ENCODE peak calls at places on chromosome 6, in nine cellular contexts. E, C, J, D, X, A, S, M and F are unnamed samples.
A peak's percentile ranks its signal among the peaks of the same experiment; 100 is the strongest.

GRCh38 chr6:71252960-71253359 is 35.7 kb upstream of the OGFRL1 start:
- DNase-seq in E (no peak), C (no peak), J (no peak), D (peak; percentile 51), X (no peak), A (no peak), S (no peak), M (no peak), F (no peak)

GRCh38 chr6:38188677-38189335 is 369.3 kb downstream of the ZFAND3 start:
- DNase-seq in E (no peak), C (no peak), J (no peak), D (no peak), X (no peak), A (no peak), S (no peak), M (no peak), F (no peak)

GRCh38 chr6:118400098-118400497 is 148.0 kb upstream of the PLN start:
- DNase-seq in E (no peak), C (no peak), J (no peak), D (no peak), X (no peak), A (no peak), S (no peak), M (no peak), F (no peak)

GRCh38 chr6:7196685-7197283 is 89.0 kb downstream of the RREB1 start:
- DNase-seq in E (no peak), C (no peak), J (no peak), D (no peak), X (no peak), A (no peak), S (no peak), M (no peak), F (no peak)

GRCh38 chr6:112330877-112331260 is 16.3 kb upstream of the RFPL4B start:
- DNase-seq in E (no peak), C (no peak), J (no peak), D (no peak), X (no peak), A (peak; percentile 53), S (no peak), M (no peak), F (no peak)

GRCh38 chr6:123030292-123030691 is 34.3 kb downstream of the CLVS2 start:
- DNase-seq in E (no peak), C (no peak), J (no peak), D (peak; percentile 21), X (no peak), A (no peak), S (no peak), M (no peak), F (no peak)

GRCh38 chr6:91088515-91088914 is 501.6 kb upstream of the MAP3K7 start:
- DNase-seq in E (no peak), C (no peak), J (no peak), D (no peak), X (no peak), A (peak; percentile 14), S (no peak), M (no peak), F (no peak)

GRCh38 chr6:12066297-12066696 is 54.2 kb downstream of the HIVEP1 start:
- DNase-seq in E (no peak), C (no peak), J (no peak), D (no peak), X (no peak), A (no peak), S (no peak), M (no peak), F (no peak)

GRCh38 chr6:12585497-12585958 is 131.0 kb upstream of the PHACTR1 start:
- DNase-seq in E (no peak), C (no peak), J (no peak), D (no peak), X (no peak), A (no peak), S (no peak), M (no peak), F (peak; percentile 21)

GRCh38 chr6:101909376-101909775 is 515.9 kb downstream of the GRIK2 start:
- DNase-seq in E (no peak), C (no peak), J (no peak), D (no peak), X (no peak), A (no peak), S (no peak), M (no peak), F (no peak)

GRCh38 chr6:163404825-163405265 is 9.7 kb upstream of the QKI start:
- DNase-seq in E (no peak), C (no peak), J (no peak), D (no peak), X (no peak), A (no peak), S (no peak), M (peak; percentile 74), F (no peak)

GRCh38 chr6:113433506-113433991 is 423.6 kb upstream of the MARCKS start:
- DNase-seq in E (no peak), C (peak; percentile 72), J (no peak), D (peak; percentile 82), X (no peak), A (no peak), S (peak; percentile 35), M (peak; percentile 84), F (peak; percentile 99)

GRCh38 chr6:6556738-6557503 is 31.6 kb upstream of the LY86 start:
- DNase-seq in E (no peak), C (no peak), J (no peak), D (no peak), X (no peak), A (peak; percentile 1), S (peak; percentile 48), M (no peak), F (peak; percentile 66)

GRCh38 chr6:25218346-25218745 is 60.8 kb upstream of the CARMIL1 start:
- DNase-seq in E (no peak), C (no peak), J (no peak), D (no peak), X (no peak), A (peak; percentile 62), S (no peak), M (no peak), F (peak; percentile 98)

GRCh38 chr6:81751388-81752083 is 945 bp downstream of the TENT5A start:
- DNase-seq in E (peak; percentile 15), C (peak; percentile 58), J (peak; percentile 2), D (peak; percentile 56), X (no peak), A (peak; percentile 42), S (peak; percentile 78), M (peak; percentile 85), F (peak; percentile 58)

GRCh38 chr6:148746363-148747144 is at the start of gene UST:
- DNase-seq in E (no peak), C (peak; percentile 88), J (peak; percentile 56), D (peak; percentile 96), X (peak; percentile 22), A (peak; percentile 68), S (peak; percentile 71), M (peak; percentile 96), F (peak; percentile 68)

GRCh38 chr6:119590066-119590465 is 240.5 kb upstream of the MAN1A1 start:
- DNase-seq in E (no peak), C (no peak), J (no peak), D (no peak), X (no peak), A (no peak), S (no peak), M (no peak), F (no peak)

GRCh38 chr6:133945158-133945557 is 7.9 kb upstream of the TBPL1 start:
- DNase-seq in E (no peak), C (no peak), J (no peak), D (peak; percentile 39), X (no peak), A (no peak), S (no peak), M (no peak), F (peak; percentile 9)

GRCh38 chr6:151303231-151303630 is 63.5 kb downstream of the AKAP12 start:
- DNase-seq in E (no peak), C (no peak), J (no peak), D (no peak), X (no peak), A (no peak), S (no peak), M (no peak), F (no peak)

GRCh38 chr6:6891949-6892461 is 215.8 kb upstream of the RREB1 start:
- DNase-seq in E (no peak), C (no peak), J (no peak), D (no peak), X (no peak), A (peak; percentile 2), S (no peak), M (no peak), F (peak; percentile 85)

GRCh38 chr6:65289491-65289890 is 417.5 kb downstream of the EYS start:
- DNase-seq in E (no peak), C (no peak), J (no peak), D (peak; percentile 5), X (no peak), A (no peak), S (no peak), M (no peak), F (no peak)

GRCh38 chr6:75402296-75402695 is 91.3 kb downstream of the FILIP1 start:
- DNase-seq in E (no peak), C (peak; percentile 36), J (no peak), D (peak; percentile 61), X (no peak), A (no peak), S (no peak), M (no peak), F (peak; percentile 58)

GRCh38 chr6:108364470-108364869 is 69.6 kb downstream of the AFG1L start:
- DNase-seq in E (no peak), C (no peak), J (no peak), D (no peak), X (no peak), A (no peak), S (no peak), M (no peak), F (no peak)

GRCh38 chr6:113894712-113895674 is 37.8 kb downstream of the MARCKS start:
- DNase-seq in E (no peak), C (no peak), J (no peak), D (no peak), X (no peak), A (no peak), S (no peak), M (no peak), F (no peak)

GRCh38 chr6:138110229-138110628 is 3.0 kb upstream of the PERP start:
- DNase-seq in E (no peak), C (no peak), J (no peak), D (no peak), X (no peak), A (no peak), S (no peak), M (no peak), F (no peak)